ENCODE peak calls at places on chromosomes 11 and 22, in seven cellular contexts. One of them, this sample, is unnamed.

GRCh38 chr11:67558084-67558772 is 25.4 kb upstream of the GSTP1 start:
- DNase-seq in H7: no peak
- DNase-seq in activated CD8-positive, alpha-beta memory T cell treated with anti-CD3 and anti-CD28 coated beads for 48 hours: no peak
- DNase-seq in GM03348: no peak
- DNase-seq in ovary: no peak
- DNase-seq in NCI-H2081: no peak
- DNase-seq in NCI-H2029 treated with DMSO at 0.1 percent for 48 hours: no peak
- DNase-seq in this sample: no peak

GRCh38 chr11:104484784-104485554 is 321.0 kb upstream of the PDGFD start:
- DNase-seq in H7: no peak
- DNase-seq in activated CD8-positive, alpha-beta memory T cell treated with anti-CD3 and anti-CD28 coated beads for 48 hours: no peak
- DNase-seq in GM03348: no peak
- DNase-seq in ovary: no peak
- DNase-seq in NCI-H2081: no peak
- DNase-seq in NCI-H2029 treated with DMSO at 0.1 percent for 48 hours: no peak
- DNase-seq in this sample: peak; percentile 7

GRCh38 chr11:108672113-108672512 is 7.2 kb downstream of the DDX10 start:
- DNase-seq in H7: no peak
- DNase-seq in activated CD8-positive, alpha-beta memory T cell treated with anti-CD3 and anti-CD28 coated beads for 48 hours: no peak
- DNase-seq in GM03348: peak; percentile 37
- DNase-seq in ovary: no peak
- DNase-seq in NCI-H2081: peak; percentile 49
- DNase-seq in NCI-H2029 treated with DMSO at 0.1 percent for 48 hours: peak; percentile 54
- DNase-seq in this sample: no peak

GRCh38 chr11:65206901-65207300 is 25.2 kb downstream of the CAPN1 start:
- DNase-seq in H7: no peak
- DNase-seq in activated CD8-positive, alpha-beta memory T cell treated with anti-CD3 and anti-CD28 coated beads for 48 hours: no peak
- DNase-seq in GM03348: no peak
- DNase-seq in ovary: no peak
- DNase-seq in NCI-H2081: no peak
- DNase-seq in NCI-H2029 treated with DMSO at 0.1 percent for 48 hours: no peak
- DNase-seq in this sample: no peak

GRCh38 chr11:100574894-100575769 is 112.0 kb upstream of the ARHGAP42 start:
- DNase-seq in H7: no peak
- DNase-seq in activated CD8-positive, alpha-beta memory T cell treated with anti-CD3 and anti-CD28 coated beads for 48 hours: no peak
- DNase-seq in GM03348: peak; percentile 7
- DNase-seq in ovary: no peak
- DNase-seq in NCI-H2081: peak; percentile 64
- DNase-seq in NCI-H2029 treated with DMSO at 0.1 percent for 48 hours: no peak
- DNase-seq in this sample: peak; percentile 26

GRCh38 chr11:76567261-76567660 is 103.3 kb downstream of the LRRC32 start:
- DNase-seq in H7: no peak
- DNase-seq in activated CD8-positive, alpha-beta memory T cell treated with anti-CD3 and anti-CD28 coated beads for 48 hours: no peak
- DNase-seq in GM03348: no peak
- DNase-seq in ovary: no peak
- DNase-seq in NCI-H2081: no peak
- DNase-seq in NCI-H2029 treated with DMSO at 0.1 percent for 48 hours: no peak
- DNase-seq in this sample: no peak

GRCh38 chr11:60924906-60925684 is 835 bp downstream of the TMEM132A start:
- DNase-seq in H7: peak; percentile 83
- DNase-seq in activated CD8-positive, alpha-beta memory T cell treated with anti-CD3 and anti-CD28 coated beads for 48 hours: no peak
- DNase-seq in GM03348: no peak
- DNase-seq in ovary: no peak
- DNase-seq in NCI-H2081: no peak
- DNase-seq in NCI-H2029 treated with DMSO at 0.1 percent for 48 hours: no peak
- DNase-seq in this sample: no peak

GRCh38 chr11:37320921-37321320 is 722.9 kb upstream of the RAG2 start:
- DNase-seq in H7: no peak
- DNase-seq in activated CD8-positive, alpha-beta memory T cell treated with anti-CD3 and anti-CD28 coated beads for 48 hours: no peak
- DNase-seq in GM03348: no peak
- DNase-seq in ovary: no peak
- DNase-seq in NCI-H2081: no peak
- DNase-seq in NCI-H2029 treated with DMSO at 0.1 percent for 48 hours: no peak
- DNase-seq in this sample: no peak

GRCh38 chr11:7143908-7144307 is 55.1 kb downstream of the RBMXL2 start:
- DNase-seq in H7: no peak
- DNase-seq in activated CD8-positive, alpha-beta memory T cell treated with anti-CD3 and anti-CD28 coated beads for 48 hours: no peak
- DNase-seq in GM03348: no peak
- DNase-seq in ovary: no peak
- DNase-seq in NCI-H2081: no peak
- DNase-seq in NCI-H2029 treated with DMSO at 0.1 percent for 48 hours: peak; percentile 2
- DNase-seq in this sample: peak; percentile 49

GRCh38 chr11:29018631-29019030 is 910.4 kb downstream of the METTL15 start:
- DNase-seq in H7: no peak
- DNase-seq in activated CD8-positive, alpha-beta memory T cell treated with anti-CD3 and anti-CD28 coated beads for 48 hours: no peak
- DNase-seq in GM03348: peak; percentile 60
- DNase-seq in ovary: no peak
- DNase-seq in NCI-H2081: no peak
- DNase-seq in NCI-H2029 treated with DMSO at 0.1 percent for 48 hours: no peak
- DNase-seq in this sample: no peak

GRCh38 chr11:70120674-70121073 is 42.6 kb downstream of the ANO1 start:
- DNase-seq in H7: no peak
- DNase-seq in activated CD8-positive, alpha-beta memory T cell treated with anti-CD3 and anti-CD28 coated beads for 48 hours: no peak
- DNase-seq in GM03348: no peak
- DNase-seq in ovary: no peak
- DNase-seq in NCI-H2081: no peak
- DNase-seq in NCI-H2029 treated with DMSO at 0.1 percent for 48 hours: no peak
- DNase-seq in this sample: no peak

GRCh38 chr11:124736738-124737137 is 3.0 kb upstream of the NRGN start:
- DNase-seq in H7: no peak
- DNase-seq in activated CD8-positive, alpha-beta memory T cell treated with anti-CD3 and anti-CD28 coated beads for 48 hours: no peak
- DNase-seq in GM03348: no peak
- DNase-seq in ovary: no peak
- DNase-seq in NCI-H2081: no peak
- DNase-seq in NCI-H2029 treated with DMSO at 0.1 percent for 48 hours: no peak
- DNase-seq in this sample: no peak

GRCh38 chr11:1690167-1691026 is 6.6 kb upstream of the KRTAP5-6 start:
- DNase-seq in H7: no peak
- DNase-seq in activated CD8-positive, alpha-beta memory T cell treated with anti-CD3 and anti-CD28 coated beads for 48 hours: no peak
- DNase-seq in GM03348: no peak
- DNase-seq in ovary: no peak
- DNase-seq in NCI-H2081: no peak
- DNase-seq in NCI-H2029 treated with DMSO at 0.1 percent for 48 hours: no peak
- DNase-seq in this sample: no peak

GRCh38 chr22:42321908-42322561 is 51.6 kb upstream of the TCF20 start:
- DNase-seq in H7: peak; percentile 66
- DNase-seq in activated CD8-positive, alpha-beta memory T cell treated with anti-CD3 and anti-CD28 coated beads for 48 hours: no peak
- DNase-seq in GM03348: no peak
- DNase-seq in ovary: no peak
- DNase-seq in NCI-H2081: peak; percentile 12
- DNase-seq in NCI-H2029 treated with DMSO at 0.1 percent for 48 hours: peak; percentile 29
- DNase-seq in this sample: no peak

GRCh38 chr11:128336203-128336602 is 251.2 kb downstream of the ETS1 start:
- DNase-seq in H7: no peak
- DNase-seq in activated CD8-positive, alpha-beta memory T cell treated with anti-CD3 and anti-CD28 coated beads for 48 hours: no peak
- DNase-seq in GM03348: peak; percentile 68
- DNase-seq in ovary: no peak
- DNase-seq in NCI-H2081: no peak
- DNase-seq in NCI-H2029 treated with DMSO at 0.1 percent for 48 hours: no peak
- DNase-seq in this sample: no peak

This sample was measured in midbrain.